ENCODE peak calls at places on chromosomes 6 and 20, in four cellular contexts. One of them, this sample, is unnamed.

GRCh38 chr6:39426057-39426592 is 103.6 kb upstream of the KCNK16 start:
- ATAC-seq in activated CD8-positive, alpha-beta memory T cell treated with anti-CD3 and anti-CD28 coated beads, Interleukin-2, amount 10 ng/mL, durations not matched to agents 7 days and 5 days: no peak
- ATAC-seq in RWPE2: peak
- ATAC-seq in stimulated activated naive CD8-positive, alpha-beta T cell treated with anti-CD3 and anti-CD28 coated beads, Interleukin-15, amount 100 ng/mL, for 72 hours: peak
- ATAC-seq in this sample: peak

GRCh38 chr20:58435237-58435636 is 46.2 kb downstream of the VAPB start:
- ATAC-seq in activated CD8-positive, alpha-beta memory T cell treated with anti-CD3 and anti-CD28 coated beads, Interleukin-2, amount 10 ng/mL, durations not matched to agents 7 days and 5 days: no peak
- ATAC-seq in RWPE2: no peak
- ATAC-seq in stimulated activated naive CD8-positive, alpha-beta T cell treated with anti-CD3 and anti-CD28 coated beads, Interleukin-15, amount 100 ng/mL, for 72 hours: no peak
- ATAC-seq in this sample: no peak

GRCh38 chr20:4063631-4064030 is 48.3 kb upstream of the RNF24 start:
- ATAC-seq in activated CD8-positive, alpha-beta memory T cell treated with anti-CD3 and anti-CD28 coated beads, Interleukin-2, amount 10 ng/mL, durations not matched to agents 7 days and 5 days: no peak
- ATAC-seq in RWPE2: no peak
- ATAC-seq in stimulated activated naive CD8-positive, alpha-beta T cell treated with anti-CD3 and anti-CD28 coated beads, Interleukin-15, amount 100 ng/mL, for 72 hours: no peak
- ATAC-seq in this sample: no peak

GRCh38 chr6:33905081-33905609 is 101.3 kb upstream of the MLN start:
- ATAC-seq in activated CD8-positive, alpha-beta memory T cell treated with anti-CD3 and anti-CD28 coated beads, Interleukin-2, amount 10 ng/mL, durations not matched to agents 7 days and 5 days: peak
- ATAC-seq in RWPE2: no peak
- ATAC-seq in stimulated activated naive CD8-positive, alpha-beta T cell treated with anti-CD3 and anti-CD28 coated beads, Interleukin-15, amount 100 ng/mL, for 72 hours: peak
- ATAC-seq in this sample: peak

GRCh38 chr6:39218868-39219567 is 10.3 kb downstream of the KCNK5 start:
- ATAC-seq in activated CD8-positive, alpha-beta memory T cell treated with anti-CD3 and anti-CD28 coated beads, Interleukin-2, amount 10 ng/mL, durations not matched to agents 7 days and 5 days: peak
- ATAC-seq in RWPE2: peak
- ATAC-seq in stimulated activated naive CD8-positive, alpha-beta T cell treated with anti-CD3 and anti-CD28 coated beads, Interleukin-15, amount 100 ng/mL, for 72 hours: peak
- ATAC-seq in this sample: no peak

GRCh38 chr6:134519456-134519855 is 201.5 kb upstream of the SGK1 start:
- ATAC-seq in activated CD8-positive, alpha-beta memory T cell treated with anti-CD3 and anti-CD28 coated beads, Interleukin-2, amount 10 ng/mL, durations not matched to agents 7 days and 5 days: peak
- ATAC-seq in RWPE2: no peak
- ATAC-seq in stimulated activated naive CD8-positive, alpha-beta T cell treated with anti-CD3 and anti-CD28 coated beads, Interleukin-15, amount 100 ng/mL, for 72 hours: peak
- ATAC-seq in this sample: peak

GRCh38 chr20:36035720-36036119 is 67.3 kb downstream of the CNBD2 start:
- ATAC-seq in activated CD8-positive, alpha-beta memory T cell treated with anti-CD3 and anti-CD28 coated beads, Interleukin-2, amount 10 ng/mL, durations not matched to agents 7 days and 5 days: no peak
- ATAC-seq in RWPE2: peak
- ATAC-seq in stimulated activated naive CD8-positive, alpha-beta T cell treated with anti-CD3 and anti-CD28 coated beads, Interleukin-15, amount 100 ng/mL, for 72 hours: no peak
- ATAC-seq in this sample: no peak

GRCh38 chr6:37845930-37846329 is 26.4 kb downstream of the ZFAND3 start:
- ATAC-seq in activated CD8-positive, alpha-beta memory T cell treated with anti-CD3 and anti-CD28 coated beads, Interleukin-2, amount 10 ng/mL, durations not matched to agents 7 days and 5 days: no peak
- ATAC-seq in RWPE2: peak
- ATAC-seq in stimulated activated naive CD8-positive, alpha-beta T cell treated with anti-CD3 and anti-CD28 coated beads, Interleukin-15, amount 100 ng/mL, for 72 hours: no peak
- ATAC-seq in this sample: no peak

GRCh38 chr6:161436106-161436876 is 162.4 kb upstream of the AGPAT4 start:
- ATAC-seq in activated CD8-positive, alpha-beta memory T cell treated with anti-CD3 and anti-CD28 coated beads, Interleukin-2, amount 10 ng/mL, durations not matched to agents 7 days and 5 days: peak
- ATAC-seq in RWPE2: no peak
- ATAC-seq in stimulated activated naive CD8-positive, alpha-beta T cell treated with anti-CD3 and anti-CD28 coated beads, Interleukin-15, amount 100 ng/mL, for 72 hours: peak
- ATAC-seq in this sample: peak